ENCODE peak calls at places on chromosomes 16 and 17, in nine cellular contexts. One of them, this sample, is unnamed.

GRCh38 chr17:64779344-64780095 is 117.4 kb upstream of the SMURF2 start:
- DNase-seq in SK-N-SH: no peak
- DNase-seq in ovary: peak; percentile 30
- DNase-seq in A549: no peak
- DNase-seq in tibial nerve: no peak
- DNase-seq in suprapubic skin: no peak
- DNase-seq in sigmoid colon: no peak
- DNase-seq in stomach: no peak
- DNase-seq in esophagus muscularis mucosa: no peak
- DNase-seq in this sample: peak; percentile 27

GRCh38 chr17:72556944-72557826 is 436.4 kb downstream of the SOX9 start:
- DNase-seq in SK-N-SH: peak; percentile 91
- DNase-seq in ovary: peak; percentile 31
- DNase-seq in A549: peak; percentile 93
- DNase-seq in tibial nerve: peak; percentile 45
- DNase-seq in suprapubic skin: peak; percentile 71
- DNase-seq in sigmoid colon: no peak
- DNase-seq in stomach: peak; percentile 79
- DNase-seq in esophagus muscularis mucosa: no peak
- DNase-seq in this sample: peak; percentile 75

GRCh38 chr16:85689285-85689949 is 663 bp upstream of the GINS2 start:
- DNase-seq in SK-N-SH: no peak
- DNase-seq in ovary: no peak
- DNase-seq in A549: peak; percentile 33
- DNase-seq in tibial nerve: no peak
- DNase-seq in suprapubic skin: no peak
- DNase-seq in sigmoid colon: no peak
- DNase-seq in stomach: peak; percentile 33
- DNase-seq in esophagus muscularis mucosa: no peak
- DNase-seq in this sample: no peak

GRCh38 chr16:3036726-3037315 is at the start of gene BICDL2:
- DNase-seq in SK-N-SH: no peak
- DNase-seq in ovary: no peak
- DNase-seq in A549: no peak
- DNase-seq in tibial nerve: no peak
- DNase-seq in suprapubic skin: peak; percentile 71
- DNase-seq in sigmoid colon: no peak
- DNase-seq in stomach: peak; percentile 74
- DNase-seq in esophagus muscularis mucosa: no peak
- DNase-seq in this sample: peak; percentile 87

GRCh38 chr17:41322264-41322902 is 6.9 kb upstream of the KRTAP17-1 start:
- DNase-seq in SK-N-SH: peak; percentile 50
- DNase-seq in ovary: no peak
- DNase-seq in A549: peak; percentile 46
- DNase-seq in tibial nerve: no peak
- DNase-seq in suprapubic skin: no peak
- DNase-seq in sigmoid colon: no peak
- DNase-seq in stomach: no peak
- DNase-seq in esophagus muscularis mucosa: no peak
- DNase-seq in this sample: no peak

GRCh38 chr16:3637371-3637923 is 17.0 kb upstream of the DNASE1 start:
- DNase-seq in SK-N-SH: peak; percentile 29
- DNase-seq in ovary: no peak
- DNase-seq in A549: no peak
- DNase-seq in tibial nerve: no peak
- DNase-seq in suprapubic skin: no peak
- DNase-seq in sigmoid colon: peak; percentile 28
- DNase-seq in stomach: peak; percentile 25
- DNase-seq in esophagus muscularis mucosa: no peak
- DNase-seq in this sample: peak; percentile 59

GRCh38 chr17:63932008-63932561 is at the start of gene CD79B:
- DNase-seq in SK-N-SH: peak; percentile 28
- DNase-seq in ovary: no peak
- DNase-seq in A549: no peak
- DNase-seq in tibial nerve: no peak
- DNase-seq in suprapubic skin: no peak
- DNase-seq in sigmoid colon: no peak
- DNase-seq in stomach: no peak
- DNase-seq in esophagus muscularis mucosa: no peak
- DNase-seq in this sample: peak; percentile 60

GRCh38 chr17:61196799-61197198 is 202.8 kb upstream of the TBX2 start:
- DNase-seq in SK-N-SH: no peak
- DNase-seq in ovary: no peak
- DNase-seq in A549: no peak
- DNase-seq in tibial nerve: no peak
- DNase-seq in suprapubic skin: no peak
- DNase-seq in sigmoid colon: no peak
- DNase-seq in stomach: no peak
- DNase-seq in esophagus muscularis mucosa: no peak
- DNase-seq in this sample: no peak

GRCh38 chr17:63279498-63280230 is 166.4 kb downstream of the CYB561 start:
- DNase-seq in SK-N-SH: no peak
- DNase-seq in ovary: no peak
- DNase-seq in A549: no peak
- DNase-seq in tibial nerve: no peak
- DNase-seq in suprapubic skin: no peak
- DNase-seq in sigmoid colon: no peak
- DNase-seq in stomach: no peak
- DNase-seq in esophagus muscularis mucosa: no peak
- DNase-seq in this sample: no peak

GRCh38 chr17:78128616-78129384 is at the start of gene TMC6:
- DNase-seq in SK-N-SH: peak; percentile 93
- DNase-seq in ovary: no peak
- DNase-seq in A549: peak; percentile 74
- DNase-seq in tibial nerve: no peak
- DNase-seq in suprapubic skin: peak; percentile 70
- DNase-seq in sigmoid colon: peak; percentile 66
- DNase-seq in stomach: peak; percentile 74
- DNase-seq in esophagus muscularis mucosa: no peak
- DNase-seq in this sample: peak; percentile 83

GRCh38 chr17:7021993-7022778 is 664 bp upstream of the BCL6B start:
- DNase-seq in SK-N-SH: peak; percentile 92
- DNase-seq in ovary: peak; percentile 84
- DNase-seq in A549: peak; percentile 95
- DNase-seq in tibial nerve: peak; percentile 68
- DNase-seq in suprapubic skin: peak; percentile 91
- DNase-seq in sigmoid colon: peak; percentile 91
- DNase-seq in stomach: peak; percentile 86
- DNase-seq in esophagus muscularis mucosa: peak; percentile 94
- DNase-seq in this sample: peak; percentile 86

GRCh38 chr17:7019406-7019805 is 3.4 kb upstream of the BCL6B start:
- DNase-seq in SK-N-SH: no peak
- DNase-seq in ovary: peak; percentile 68
- DNase-seq in A549: no peak
- DNase-seq in tibial nerve: no peak
- DNase-seq in suprapubic skin: no peak
- DNase-seq in sigmoid colon: no peak
- DNase-seq in stomach: no peak
- DNase-seq in esophagus muscularis mucosa: no peak
- DNase-seq in this sample: no peak

GRCh38 chr17:7022791-7023571 is at the start of gene BCL6B:
- DNase-seq in SK-N-SH: no peak
- DNase-seq in ovary: no peak
- DNase-seq in A549: no peak
- DNase-seq in tibial nerve: no peak
- DNase-seq in suprapubic skin: no peak
- DNase-seq in sigmoid colon: no peak
- DNase-seq in stomach: no peak
- DNase-seq in esophagus muscularis mucosa: no peak
- DNase-seq in this sample: no peak

GRCh38 chr17:7019839-7020519 is 2.9 kb upstream of the BCL6B start:
- DNase-seq in SK-N-SH: peak; percentile 90
- DNase-seq in ovary: peak; percentile 81
- DNase-seq in A549: peak; percentile 94
- DNase-seq in tibial nerve: no peak
- DNase-seq in suprapubic skin: no peak
- DNase-seq in sigmoid colon: peak; percentile 83
- DNase-seq in stomach: peak; percentile 57
- DNase-seq in esophagus muscularis mucosa: no peak
- DNase-seq in this sample: peak; percentile 68

GRCh38 chr17:7020894-7021664 is 1.8 kb upstream of the BCL6B start:
- DNase-seq in SK-N-SH: no peak
- DNase-seq in ovary: no peak
- DNase-seq in A549: no peak
- DNase-seq in tibial nerve: no peak
- DNase-seq in suprapubic skin: no peak
- DNase-seq in sigmoid colon: no peak
- DNase-seq in stomach: no peak
- DNase-seq in esophagus muscularis mucosa: no peak
- DNase-seq in this sample: no peak
- H3K4me3 ChIP-seq in SK-N-SH: no peak overlapping the region
- H3K4me3 ChIP-seq in ovary: no peak overlapping the region
- H3K4me3 ChIP-seq in A549: no peak overlapping the region
- H3K4me3 ChIP-seq in tibial nerve: peak overlapping the region; percentile 35
- H3K4me3 ChIP-seq in suprapubic skin: peak overlapping the region; percentile 44
- H3K4me3 ChIP-seq in sigmoid colon: no peak overlapping the region
- H3K4me3 ChIP-seq in stomach: peak overlapping the region; percentile 36
- H3K4me3 ChIP-seq in esophagus muscularis mucosa: peak overlapping the region; percentile 45
- H3K4me3 ChIP-seq in this sample: no peak overlapping the region

GRCh38 chr16:57388359-57389086 is 16.0 kb upstream of the CCL17 start:
- DNase-seq in SK-N-SH: no peak
- DNase-seq in ovary: no peak
- DNase-seq in A549: no peak
- DNase-seq in tibial nerve: no peak
- DNase-seq in suprapubic skin: no peak
- DNase-seq in sigmoid colon: no peak
- DNase-seq in stomach: no peak
- DNase-seq in esophagus muscularis mucosa: no peak
- DNase-seq in this sample: no peak
- TF ChIP-seq EP300 in SK-N-SH: no peak
- TF ChIP-seq EP300 in ovary: no peak
- TF ChIP-seq EP300 in A549: no peak
- TF ChIP-seq EP300 in tibial nerve: no peak
- TF ChIP-seq EP300 in suprapubic skin: no peak
- TF ChIP-seq EP300 in sigmoid colon: no peak
- TF ChIP-seq EP300 in stomach: no peak
- TF ChIP-seq EP300 in esophagus muscularis mucosa: no peak
- TF ChIP-seq EP300 in this sample: no peak

DNA sequence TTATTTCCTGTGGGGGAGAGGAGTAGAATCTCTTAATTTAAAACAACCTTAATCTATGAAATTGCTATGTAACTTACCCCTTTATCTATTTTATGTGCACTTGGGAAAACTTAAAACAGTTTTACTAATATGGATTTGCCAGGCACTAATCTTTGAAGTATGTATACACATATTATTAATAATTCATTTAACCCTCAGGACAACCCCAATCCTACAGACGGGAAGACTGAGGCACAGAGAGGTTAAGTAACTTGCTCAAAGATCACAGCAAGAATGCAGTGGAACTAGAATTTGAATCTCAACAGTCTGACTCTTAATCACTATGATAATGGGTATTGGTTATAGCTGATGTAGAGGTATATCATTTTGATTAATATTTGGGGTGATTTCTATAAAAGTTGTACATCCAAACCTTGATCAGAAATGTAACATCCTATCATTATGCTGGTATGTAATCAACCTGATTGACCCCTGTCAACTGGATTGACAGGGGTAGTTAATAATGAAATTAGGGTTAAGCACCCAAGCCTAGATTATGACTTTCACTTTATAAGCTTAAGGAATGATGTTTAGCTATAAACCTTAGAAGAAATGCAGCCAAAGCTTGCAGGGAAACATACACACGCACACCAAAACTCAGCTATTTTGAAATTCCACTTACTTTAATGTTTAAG is 1.6 kb downstream of the MYO1D start:
- DNase-seq in SK-N-SH: no peak
- DNase-seq in ovary: no peak
- DNase-seq in A549: no peak
- DNase-seq in tibial nerve: no peak
- DNase-seq in suprapubic skin: no peak
- DNase-seq in sigmoid colon: no peak
- DNase-seq in stomach: no peak
- DNase-seq in esophagus muscularis mucosa: no peak
- DNase-seq in this sample: no peak
- H3K4me3 ChIP-seq in SK-N-SH: peak overlapping the region; percentile 76
- H3K4me3 ChIP-seq in ovary: peak overlapping the region; percentile 88
- H3K4me3 ChIP-seq in A549: peak overlapping the region; percentile 77
- H3K4me3 ChIP-seq in tibial nerve: peak overlapping the region; percentile 74
- H3K4me3 ChIP-seq in suprapubic skin: peak overlapping the region; percentile 97
- H3K4me3 ChIP-seq in sigmoid colon: no peak overlapping the region
- H3K4me3 ChIP-seq in stomach: peak overlapping the region; percentile 91
- H3K4me3 ChIP-seq in esophagus muscularis mucosa: peak overlapping the region; percentile 97
- H3K4me3 ChIP-seq in this sample: peak overlapping the region; percentile 96

GRCh38 chr17:4365103-4365627 is 1.3 kb downstream of the UBE2G1 start:
- DNase-seq in SK-N-SH: peak; percentile 92
- DNase-seq in ovary: peak; percentile 88
- DNase-seq in A549: peak; percentile 98
- DNase-seq in tibial nerve: peak; percentile 75
- DNase-seq in suprapubic skin: peak; percentile 93
- DNase-seq in sigmoid colon: peak; percentile 96
- DNase-seq in stomach: peak; percentile 90
- DNase-seq in esophagus muscularis mucosa: peak; percentile 97
- DNase-seq in this sample: peak; percentile 92

GRCh38 chr17:4366312-4367063 is at the start of gene UBE2G1:
- DNase-seq in SK-N-SH: peak; percentile 98
- DNase-seq in ovary: peak; percentile 99
- DNase-seq in A549: peak; percentile 99
- DNase-seq in tibial nerve: peak; percentile 94
- DNase-seq in suprapubic skin: peak; percentile 98
- DNase-seq in sigmoid colon: peak; percentile 99
- DNase-seq in stomach: peak; percentile 99
- DNase-seq in esophagus muscularis mucosa: peak; percentile 99
- DNase-seq in this sample: peak; percentile 99

GRCh38 chr17:4364622-4365041 is 1.8 kb downstream of the UBE2G1 start:
- DNase-seq in SK-N-SH: no peak
- DNase-seq in ovary: peak; percentile 49
- DNase-seq in A549: no peak
- DNase-seq in tibial nerve: no peak
- DNase-seq in suprapubic skin: no peak
- DNase-seq in sigmoid colon: peak; percentile 61
- DNase-seq in stomach: no peak
- DNase-seq in esophagus muscularis mucosa: no peak
- DNase-seq in this sample: no peak

GRCh38 chr17:4368341-4368740 is 1.9 kb upstream of the UBE2G1 start:
- DNase-seq in SK-N-SH: no peak
- DNase-seq in ovary: no peak
- DNase-seq in A549: no peak
- DNase-seq in tibial nerve: no peak
- DNase-seq in suprapubic skin: peak; percentile 48
- DNase-seq in sigmoid colon: peak; percentile 39
- DNase-seq in stomach: no peak
- DNase-seq in esophagus muscularis mucosa: no peak
- DNase-seq in this sample: no peak

DNA sequence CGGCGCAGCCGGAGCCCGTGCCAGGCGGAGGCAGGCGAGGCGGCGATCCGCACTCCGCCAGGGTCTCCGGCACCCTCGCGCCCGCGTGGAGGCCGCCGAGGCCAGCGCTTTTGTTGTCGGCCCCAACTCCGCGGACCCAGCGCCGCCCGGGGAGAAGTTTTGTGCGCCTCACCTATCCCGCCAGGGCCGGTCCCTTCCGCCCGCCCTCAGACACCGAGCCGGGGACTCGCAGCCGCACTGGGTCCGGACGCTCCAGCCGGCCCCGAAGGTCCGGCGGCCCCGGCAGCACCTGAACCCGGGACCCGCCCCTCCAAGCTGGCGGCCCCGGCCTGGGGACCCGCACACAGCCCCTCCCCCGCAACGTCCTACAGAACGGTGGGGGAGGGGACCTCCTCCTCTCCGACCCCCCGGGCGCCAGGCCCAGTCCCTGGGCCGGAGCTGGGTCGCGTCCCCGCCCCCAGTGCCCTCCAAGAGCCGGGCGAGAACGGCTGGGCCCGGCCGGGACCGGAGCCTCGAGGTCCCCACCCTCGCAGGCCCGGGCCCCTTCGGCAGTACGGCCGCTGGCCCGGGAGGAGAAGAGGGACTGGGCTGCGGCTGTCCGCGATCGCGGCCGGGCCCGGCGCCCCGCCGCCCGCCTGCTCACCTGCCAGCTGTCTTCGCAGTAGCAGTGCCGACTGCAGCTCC is 705 bp downstream of the UBE2G1 start:
- DNase-seq in SK-N-SH: peak; percentile 76
- DNase-seq in ovary: peak; percentile 73
- DNase-seq in A549: no peak
- DNase-seq in tibial nerve: no peak
- DNase-seq in suprapubic skin: peak; percentile 74
- DNase-seq in sigmoid colon: peak; percentile 75
- DNase-seq in stomach: no peak
- DNase-seq in esophagus muscularis mucosa: no peak
- DNase-seq in this sample: peak; percentile 44
- TF ChIP-seq EP300 in SK-N-SH: no peak
- TF ChIP-seq EP300 in ovary: no peak
- TF ChIP-seq EP300 in A549: peak; percentile 10
- TF ChIP-seq EP300 in tibial nerve: no peak
- TF ChIP-seq EP300 in suprapubic skin: no peak
- TF ChIP-seq EP300 in sigmoid colon: no peak
- TF ChIP-seq EP300 in stomach: no peak
- TF ChIP-seq EP300 in esophagus muscularis mucosa: no peak
- TF ChIP-seq EP300 in this sample: no peak